ENCODE peak calls at places on chromosomes 6 and 20, in seven cellular contexts. One of them, this sample, is unnamed.

GRCh38 chr6:39867592-39867991 is 66.7 kb downstream of the MOCS1 start:
- DNase-seq in H1: no peak
- DNase-seq in neuronal stem cell: no peak
- DNase-seq in IMR-90: no peak
- DNase-seq in trophoblast cell: no peak
- DNase-seq in mesendoderm: peak; percentile 57
- DNase-seq in mesenchymal stem cell: no peak
- DNase-seq in this sample: peak; percentile 79

GRCh38 chr6:24910850-24911712 is 24.7 kb downstream of the RIPOR2 start:
- DNase-seq in H1: no peak
- DNase-seq in neuronal stem cell: peak; percentile 67
- DNase-seq in IMR-90: peak; percentile 65
- DNase-seq in trophoblast cell: peak; percentile 8
- DNase-seq in mesendoderm: peak; percentile 64
- DNase-seq in mesenchymal stem cell: peak; percentile 57
- DNase-seq in this sample: peak; percentile 65

GRCh38 chr6:16256781-16257180 is 18.4 kb downstream of the GMPR start:
- DNase-seq in H1: no peak
- DNase-seq in neuronal stem cell: no peak
- DNase-seq in IMR-90: no peak
- DNase-seq in trophoblast cell: no peak
- DNase-seq in mesendoderm: no peak
- DNase-seq in mesenchymal stem cell: no peak
- DNase-seq in this sample: no peak

GRCh38 chr6:142810952-142811514 is 133.9 kb downstream of the HIVEP2 start:
- DNase-seq in H1: no peak
- DNase-seq in neuronal stem cell: no peak
- DNase-seq in IMR-90: peak; percentile 88
- DNase-seq in trophoblast cell: no peak
- DNase-seq in mesendoderm: peak; percentile 35
- DNase-seq in mesenchymal stem cell: peak; percentile 68
- DNase-seq in this sample: no peak

GRCh38 chr6:169571123-169571962 is 130.5 kb downstream of the WDR27 start:
- DNase-seq in H1: no peak
- DNase-seq in neuronal stem cell: no peak
- DNase-seq in IMR-90: peak; percentile 74
- DNase-seq in trophoblast cell: no peak
- DNase-seq in mesendoderm: no peak
- DNase-seq in mesenchymal stem cell: peak; percentile 5
- DNase-seq in this sample: no peak

GRCh38 chr6:19035454-19035853 is 648.3 kb downstream of the RNF144B start:
- DNase-seq in H1: no peak
- DNase-seq in neuronal stem cell: no peak
- DNase-seq in IMR-90: no peak
- DNase-seq in trophoblast cell: no peak
- DNase-seq in mesendoderm: no peak
- DNase-seq in mesenchymal stem cell: no peak
- DNase-seq in this sample: no peak

GRCh38 chr6:142374965-142375733 is 73.3 kb downstream of the ADGRG6 start:
- DNase-seq in H1: no peak
- DNase-seq in neuronal stem cell: peak; percentile 26
- DNase-seq in IMR-90: peak; percentile 83
- DNase-seq in trophoblast cell: peak; percentile 71
- DNase-seq in mesendoderm: peak; percentile 66
- DNase-seq in mesenchymal stem cell: peak; percentile 83
- DNase-seq in this sample: no peak

GRCh38 chr6:44245912-44246662 is 814 bp upstream of the HSP90AB1 start:
- DNase-seq in H1: peak; percentile 99
- DNase-seq in neuronal stem cell: peak; percentile 95
- DNase-seq in IMR-90: peak; percentile 81
- DNase-seq in trophoblast cell: peak; percentile 90
- DNase-seq in mesendoderm: peak; percentile 98
- DNase-seq in mesenchymal stem cell: peak; percentile 92
- DNase-seq in this sample: peak; percentile 99

GRCh38 chr20:44614525-44614924 is 32.1 kb downstream of the PKIG start:
- DNase-seq in H1: no peak
- DNase-seq in neuronal stem cell: no peak
- DNase-seq in IMR-90: no peak
- DNase-seq in trophoblast cell: no peak
- DNase-seq in mesendoderm: no peak
- DNase-seq in mesenchymal stem cell: no peak
- DNase-seq in this sample: no peak

GRCh38 chr6:39029156-39030011 is 19.2 kb upstream of the GLP1R start:
- DNase-seq in H1: peak; percentile 93
- DNase-seq in neuronal stem cell: peak; percentile 23
- DNase-seq in IMR-90: no peak
- DNase-seq in trophoblast cell: peak; percentile 6
- DNase-seq in mesendoderm: peak; percentile 72
- DNase-seq in mesenchymal stem cell: peak; percentile 5
- DNase-seq in this sample: peak; percentile 77

GRCh38 chr20:1287306-1287705 is 21.2 kb downstream of the SNPH start:
- DNase-seq in H1: no peak
- DNase-seq in neuronal stem cell: no peak
- DNase-seq in IMR-90: no peak
- DNase-seq in trophoblast cell: no peak
- DNase-seq in mesendoderm: no peak
- DNase-seq in mesenchymal stem cell: no peak
- DNase-seq in this sample: no peak

GRCh38 chr6:104957301-104958177 is 632 bp downstream of the LIN28B start:
- DNase-seq in H1: peak; percentile 72
- DNase-seq in neuronal stem cell: peak; percentile 83
- DNase-seq in IMR-90: no peak
- DNase-seq in trophoblast cell: no peak
- DNase-seq in mesendoderm: peak; percentile 82
- DNase-seq in mesenchymal stem cell: peak; percentile 55
- DNase-seq in this sample: peak; percentile 72

GRCh38 chr6:169620171-169621125 is 81.4 kb downstream of the WDR27 start:
- DNase-seq in H1: no peak
- DNase-seq in neuronal stem cell: no peak
- DNase-seq in IMR-90: peak; percentile 86
- DNase-seq in trophoblast cell: peak; percentile 2
- DNase-seq in mesendoderm: peak; percentile 92
- DNase-seq in mesenchymal stem cell: peak; percentile 78
- DNase-seq in this sample: no peak

GRCh38 chr20:35342154-35342769 is 50.0 kb upstream of the FAM83C start:
- DNase-seq in H1: no peak
- DNase-seq in neuronal stem cell: no peak
- DNase-seq in IMR-90: no peak
- DNase-seq in trophoblast cell: no peak
- DNase-seq in mesendoderm: peak; percentile 78
- DNase-seq in mesenchymal stem cell: no peak
- DNase-seq in this sample: peak; percentile 49

GRCh38 chr6:72425003-72425681 is 196.7 kb upstream of the KCNQ5 start:
- DNase-seq in H1: no peak
- DNase-seq in neuronal stem cell: no peak
- DNase-seq in IMR-90: peak; percentile 93
- DNase-seq in trophoblast cell: no peak
- DNase-seq in mesendoderm: no peak
- DNase-seq in mesenchymal stem cell: peak; percentile 62
- DNase-seq in this sample: no peak

GRCh38 chr6:106445508-106445878 is 85.0 kb downstream of the CRYBG1 start:
- DNase-seq in H1: no peak
- DNase-seq in neuronal stem cell: no peak
- DNase-seq in IMR-90: no peak
- DNase-seq in trophoblast cell: no peak
- DNase-seq in mesendoderm: no peak
- DNase-seq in mesenchymal stem cell: no peak
- DNase-seq in this sample: no peak
- H2BK120ac ChIP-seq in H1: no peak overlapping the region
- H2BK120ac ChIP-seq in neuronal stem cell: no peak overlapping the region
- H2BK120ac ChIP-seq in IMR-90: no peak overlapping the region
- H2BK120ac ChIP-seq in trophoblast cell: no peak overlapping the region
- H2BK120ac ChIP-seq in mesendoderm: no peak overlapping the region
- H2BK120ac ChIP-seq in mesenchymal stem cell: no peak overlapping the region
- H2BK120ac ChIP-seq in this sample: no peak overlapping the region

GRCh38 chr20:20017852-20018245 is 687 bp downstream of the NAA20 start:
- DNase-seq in H1: no peak
- DNase-seq in neuronal stem cell: no peak
- DNase-seq in IMR-90: no peak
- DNase-seq in trophoblast cell: no peak
- DNase-seq in mesendoderm: peak; percentile 37
- DNase-seq in mesenchymal stem cell: no peak
- DNase-seq in this sample: no peak

GRCh38 chr20:20017001-20017851 is at the start of gene NAA20:
- DNase-seq in H1: peak; percentile 94
- DNase-seq in neuronal stem cell: peak; percentile 81
- DNase-seq in IMR-90: peak; percentile 90
- DNase-seq in trophoblast cell: peak; percentile 96
- DNase-seq in mesendoderm: peak; percentile 98
- DNase-seq in mesenchymal stem cell: peak; percentile 93
- DNase-seq in this sample: peak; percentile 98

GRCh38 chr20:20021835-20022234 is 4.7 kb downstream of the NAA20 start:
- DNase-seq in H1: no peak
- DNase-seq in neuronal stem cell: no peak
- DNase-seq in IMR-90: no peak
- DNase-seq in trophoblast cell: no peak
- DNase-seq in mesendoderm: no peak
- DNase-seq in mesenchymal stem cell: no peak
- DNase-seq in this sample: no peak

GRCh38 chr20:20019123-20019522 is 2.0 kb downstream of the NAA20 start:
- DNase-seq in H1: no peak
- DNase-seq in neuronal stem cell: no peak
- DNase-seq in IMR-90: no peak
- DNase-seq in trophoblast cell: no peak
- DNase-seq in mesendoderm: no peak
- DNase-seq in mesenchymal stem cell: no peak
- DNase-seq in this sample: no peak

GRCh38 chr20:20018366-20018765 is 1.2 kb downstream of the NAA20 start:
- DNase-seq in H1: no peak
- DNase-seq in neuronal stem cell: no peak
- DNase-seq in IMR-90: no peak
- DNase-seq in trophoblast cell: no peak
- DNase-seq in mesendoderm: no peak
- DNase-seq in mesenchymal stem cell: no peak
- DNase-seq in this sample: no peak
- H2AK5ac ChIP-seq in H1: no peak overlapping the region
- H2AK5ac ChIP-seq in neuronal stem cell: no peak overlapping the region
- H2AK5ac ChIP-seq in IMR-90: no peak overlapping the region
- H2AK5ac ChIP-seq in trophoblast cell: no peak overlapping the region
- H2AK5ac ChIP-seq in mesendoderm: no peak overlapping the region
- H2AK5ac ChIP-seq in mesenchymal stem cell: no peak overlapping the region
- H2AK5ac ChIP-seq in this sample: no peak overlapping the region

GRCh38 chr20:31693987-31694661 is 28.5 kb downstream of the BCL2L1 start:
- DNase-seq in H1: peak; percentile 52
- DNase-seq in neuronal stem cell: no peak
- DNase-seq in IMR-90: no peak
- DNase-seq in trophoblast cell: no peak
- DNase-seq in mesendoderm: peak; percentile 62
- DNase-seq in mesenchymal stem cell: no peak
- DNase-seq in this sample: peak; percentile 41
- H2BK120ac ChIP-seq in H1: no peak overlapping the region
- H2BK120ac ChIP-seq in neuronal stem cell: no peak overlapping the region
- H2BK120ac ChIP-seq in IMR-90: peak overlapping the region; percentile 14
- H2BK120ac ChIP-seq in trophoblast cell: no peak overlapping the region
- H2BK120ac ChIP-seq in mesendoderm: no peak overlapping the region
- H2BK120ac ChIP-seq in mesenchymal stem cell: peak overlapping the region; percentile 9
- H2BK120ac ChIP-seq in this sample: no peak overlapping the region

DNA sequence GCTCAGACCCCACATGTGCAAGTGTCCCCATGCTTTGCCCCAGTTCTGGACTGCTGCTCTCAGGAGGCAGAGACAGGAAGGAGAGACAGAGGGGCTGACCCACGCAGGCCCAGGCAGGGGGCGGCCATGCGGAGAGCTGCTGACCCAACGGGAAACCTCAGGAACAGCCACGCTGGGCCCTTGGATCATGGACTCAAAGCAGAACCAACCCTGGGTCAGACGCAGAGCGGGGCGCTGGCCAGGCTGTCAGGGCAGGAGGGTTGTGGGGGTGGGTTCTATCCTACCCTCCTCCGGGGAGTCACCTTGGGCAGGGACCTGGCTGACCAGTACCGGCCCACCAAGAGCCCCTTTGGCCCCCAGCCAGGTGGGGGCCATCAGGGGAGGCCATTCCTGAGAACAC is 2.0 kb downstream of the KCNQ2 start:
- DNase-seq in H1: no peak
- DNase-seq in neuronal stem cell: no peak
- DNase-seq in IMR-90: no peak
- DNase-seq in trophoblast cell: no peak
- DNase-seq in mesendoderm: no peak
- DNase-seq in mesenchymal stem cell: no peak
- DNase-seq in this sample: no peak
- H2AK5ac ChIP-seq in H1: no peak overlapping the region
- H2AK5ac ChIP-seq in neuronal stem cell: peak overlapping the region; percentile 89
- H2AK5ac ChIP-seq in IMR-90: no peak overlapping the region
- H2AK5ac ChIP-seq in trophoblast cell: no peak overlapping the region
- H2AK5ac ChIP-seq in mesendoderm: no peak overlapping the region
- H2AK5ac ChIP-seq in mesenchymal stem cell: no peak overlapping the region
- H2AK5ac ChIP-seq in this sample: no peak overlapping the region

GRCh38 chr6:102387351-102388033 is 994.0 kb downstream of the GRIK2 start:
- DNase-seq in H1: no peak
- DNase-seq in neuronal stem cell: no peak
- DNase-seq in IMR-90: no peak
- DNase-seq in trophoblast cell: no peak
- DNase-seq in mesendoderm: no peak
- DNase-seq in mesenchymal stem cell: no peak
- DNase-seq in this sample: no peak
- H2BK120ac ChIP-seq in H1: no peak overlapping the region
- H2BK120ac ChIP-seq in neuronal stem cell: no peak overlapping the region
- H2BK120ac ChIP-seq in IMR-90: no peak overlapping the region
- H2BK120ac ChIP-seq in trophoblast cell: no peak overlapping the region
- H2BK120ac ChIP-seq in mesendoderm: no peak overlapping the region
- H2BK120ac ChIP-seq in mesenchymal stem cell: no peak overlapping the region
- H2BK120ac ChIP-seq in this sample: no peak overlapping the region

This sample was measured in H9.